ENCODE peak calls at places on chromosomes 6 and 20, in four cellular contexts. One of them, this sample, is unnamed.
A peak's percentile ranks its signal among the peaks of the same experiment; 100 is the strongest.

GRCh38 chr6:35092362-35093117 is 48.6 kb downstream of the TCP11 start:
- DNase-seq in RPMI7951: peak; percentile 92
- DNase-seq in IMR-90: peak; percentile 79
- DNase-seq in coronary artery: peak; percentile 79
- DNase-seq in this sample: no peak

GRCh38 chr6:69390125-69390524 is 406.7 kb downstream of the LMBRD1 start:
- DNase-seq in coronary artery: no peak
- DNase-seq in RPMI7951: no peak
- DNase-seq in IMR-90: no peak
- DNase-seq in this sample: no peak

GRCh38 chr20:59221049-59221748 is 57.6 kb downstream of the ZNF831 start:
- DNase-seq in RPMI7951: peak; percentile 28
- DNase-seq in coronary artery: no peak
- DNase-seq in IMR-90: no peak
- DNase-seq in this sample: no peak

GRCh38 chr6:138129190-138129589 is 22.0 kb upstream of the PERP start:
- DNase-seq in IMR-90: no peak
- DNase-seq in RPMI7951: no peak
- DNase-seq in coronary artery: no peak
- DNase-seq in this sample: no peak

GRCh38 chr20:62352402-62353288 is 14.5 kb downstream of the LAMA5 start:
- DNase-seq in coronary artery: peak; percentile 93
- DNase-seq in RPMI7951: peak; percentile 54
- DNase-seq in IMR-90: no peak
- DNase-seq in this sample: no peak

GRCh38 chr6:136095961-136096360 is 154.2 kb downstream of the MTFR2 start:
- DNase-seq in RPMI7951: no peak
- DNase-seq in IMR-90: no peak
- DNase-seq in coronary artery: no peak
- DNase-seq in this sample: no peak

GRCh38 chr6:73774311-73774766 is 78.3 kb downstream of the CD109 start:
- DNase-seq in coronary artery: no peak
- DNase-seq in RPMI7951: peak; percentile 97
- DNase-seq in IMR-90: peak; percentile 88
- DNase-seq in this sample: no peak

GRCh38 chr20:47610247-47610944 is 108.7 kb downstream of the NCOA3 start:
- DNase-seq in IMR-90: peak; percentile 92
- DNase-seq in RPMI7951: peak; percentile 84
- DNase-seq in coronary artery: no peak
- DNase-seq in this sample: no peak

GRCh38 chr6:45049188-45049843 is 278.8 kb upstream of the RUNX2 start:
- DNase-seq in IMR-90: peak; percentile 28
- DNase-seq in coronary artery: no peak
- DNase-seq in RPMI7951: peak; percentile 55
- DNase-seq in this sample: no peak

GRCh38 chr20:13338999-13339411 is 117.9 kb downstream of the ISM1 start:
- DNase-seq in coronary artery: no peak
- DNase-seq in IMR-90: no peak
- DNase-seq in RPMI7951: peak; percentile 33
- DNase-seq in this sample: no peak

GRCh38 chr6:52328721-52329120 is 33.2 kb upstream of the PAQR8 start:
- DNase-seq in IMR-90: no peak
- DNase-seq in RPMI7951: no peak
- DNase-seq in coronary artery: no peak
- DNase-seq in this sample: no peak

GRCh38 chr6:22113046-22113766 is 183.6 kb downstream of the PRL start:
- DNase-seq in IMR-90: peak; percentile 100
- DNase-seq in RPMI7951: peak; percentile 85
- DNase-seq in coronary artery: no peak
- DNase-seq in this sample: no peak

GRCh38 chr6:23176883-23177282 is 607.5 kb downstream of the HDGFL1 start:
- DNase-seq in coronary artery: no peak
- DNase-seq in IMR-90: no peak
- DNase-seq in RPMI7951: peak; percentile 81
- DNase-seq in this sample: no peak

GRCh38 chr6:37674161-37674560 is 23.5 kb downstream of the MDGA1 start:
- DNase-seq in IMR-90: no peak
- DNase-seq in RPMI7951: peak; percentile 41
- DNase-seq in coronary artery: no peak
- DNase-seq in this sample: no peak

GRCh38 chr20:63708301-63709148 is 686 bp downstream of the ZGPAT start:
- DNase-seq in RPMI7951: no peak
- DNase-seq in IMR-90: no peak
- DNase-seq in coronary artery: peak; percentile 74
- DNase-seq in this sample: no peak

GRCh38 chr20:53621482-53622246 is 28.0 kb upstream of the ZNF217 start:
- DNase-seq in coronary artery: peak; percentile 81
- DNase-seq in IMR-90: peak; percentile 82
- DNase-seq in RPMI7951: peak; percentile 87
- DNase-seq in this sample: peak; percentile 94

GRCh38 chr20:56217820-56218219 is 30.7 kb upstream of the MC3R start:
- DNase-seq in coronary artery: no peak
- DNase-seq in RPMI7951: no peak
- DNase-seq in IMR-90: no peak
- DNase-seq in this sample: no peak

GRCh38 chr20:53100476-53100911 is 128.3 kb downstream of the TSHZ2 start:
- DNase-seq in coronary artery: no peak
- DNase-seq in RPMI7951: no peak
- DNase-seq in IMR-90: no peak
- DNase-seq in this sample: no peak

GRCh38 chr20:57387945-57388351 is 3.2 kb upstream of the RBM38 start:
- DNase-seq in coronary artery: no peak
- DNase-seq in IMR-90: no peak
- DNase-seq in RPMI7951: no peak
- DNase-seq in this sample: no peak

GRCh38 chr6:109428889-109429477 is 11.4 kb downstream of the PPIL6 start:
- DNase-seq in coronary artery: no peak
- DNase-seq in IMR-90: peak; percentile 74
- DNase-seq in RPMI7951: peak; percentile 30
- DNase-seq in this sample: no peak

GRCh38 chr6:149503276-149503675 is 18.5 kb upstream of the ZC3H12D start:
- DNase-seq in RPMI7951: no peak
- DNase-seq in IMR-90: no peak
- DNase-seq in coronary artery: no peak
- DNase-seq in this sample: no peak

GRCh38 chr6:38567436-38567835 is 72.3 kb downstream of the BTBD9 start:
- DNase-seq in IMR-90: peak; percentile 93
- DNase-seq in coronary artery: peak; percentile 76
- DNase-seq in RPMI7951: peak; percentile 73
- DNase-seq in this sample: no peak

GRCh38 chr6:134446901-134447300 is 129.0 kb upstream of the SGK1 start:
- DNase-seq in RPMI7951: no peak
- DNase-seq in coronary artery: no peak
- DNase-seq in IMR-90: peak; percentile 43
- DNase-seq in this sample: no peak

GRCh38 chr6:123965894-123966293 is 162.2 kb downstream of the NKAIN2 start:
- DNase-seq in coronary artery: no peak
- DNase-seq in IMR-90: peak; percentile 23
- DNase-seq in RPMI7951: no peak
- DNase-seq in this sample: no peak

GRCh38 chr20:3592931-3593330 is 70.3 kb downstream of the GFRA4 start:
- DNase-seq in IMR-90: no peak
- DNase-seq in RPMI7951: no peak
- DNase-seq in coronary artery: no peak
- DNase-seq in this sample: no peak

GRCh38 chr6:152815230-152815922 is 64.8 kb downstream of the VIP start:
- DNase-seq in coronary artery: no peak
- DNase-seq in RPMI7951: no peak
- DNase-seq in IMR-90: no peak
- DNase-seq in this sample: no peak

GRCh38 chr6:168179702-168180382 is 100.8 kb upstream of the FRMD1 start:
- DNase-seq in RPMI7951: no peak
- DNase-seq in IMR-90: no peak
- DNase-seq in coronary artery: no peak
- DNase-seq in this sample: peak; percentile 72

GRCh38 chr20:38165089-38165965 is at the start of gene TGM2:
- DNase-seq in coronary artery: peak; percentile 91
- DNase-seq in RPMI7951: peak; percentile 92
- DNase-seq in IMR-90: peak; percentile 69
- DNase-seq in this sample: no peak

GRCh38 chr6:73028893-73029450 is 196.3 kb downstream of the KHDC1L start:
- DNase-seq in RPMI7951: no peak
- DNase-seq in IMR-90: no peak
- DNase-seq in coronary artery: no peak
- DNase-seq in this sample: no peak

GRCh38 chr6:67630146-67630545 is 1004.9 kb upstream of the ADGRB3 start:
- DNase-seq in coronary artery: no peak
- DNase-seq in IMR-90: peak; percentile 74
- DNase-seq in RPMI7951: peak; percentile 2
- DNase-seq in this sample: no peak

GRCh38 chr6:136213853-136214252 is 36.3 kb downstream of the MTFR2 start:
- DNase-seq in RPMI7951: no peak
- DNase-seq in coronary artery: no peak
- DNase-seq in IMR-90: no peak
- DNase-seq in this sample: no peak

GRCh38 chr6:134813146-134813545 is 136.8 kb downstream of the ALDH8A1 start:
- DNase-seq in RPMI7951: peak; percentile 44
- DNase-seq in coronary artery: no peak
- DNase-seq in IMR-90: peak; percentile 67
- DNase-seq in this sample: no peak

GRCh38 chr6:548091-548490 is 108.8 kb downstream of the HUS1B start:
- DNase-seq in IMR-90: no peak
- DNase-seq in RPMI7951: no peak
- DNase-seq in coronary artery: no peak
- DNase-seq in this sample: no peak

GRCh38 chr6:125124250-125124777 is 29.3 kb upstream of the TPD52L1 start:
- DNase-seq in coronary artery: no peak
- DNase-seq in IMR-90: no peak
- DNase-seq in RPMI7951: peak; percentile 79
- DNase-seq in this sample: no peak

GRCh38 chr6:3782876-3783832 is 31.6 kb upstream of the PXDC1 start:
- DNase-seq in coronary artery: no peak
- DNase-seq in RPMI7951: no peak
- DNase-seq in IMR-90: peak; percentile 65
- DNase-seq in this sample: no peak

GRCh38 chr20:56893206-56893605 is 264.1 kb downstream of the TFAP2C start:
- DNase-seq in RPMI7951: peak; percentile 25
- DNase-seq in IMR-90: no peak
- DNase-seq in coronary artery: no peak
- DNase-seq in this sample: no peak

GRCh38 chr6:37109714-37110454 is 60.1 kb upstream of the PIM1 start:
- DNase-seq in IMR-90: no peak
- DNase-seq in RPMI7951: no peak
- DNase-seq in coronary artery: no peak
- DNase-seq in this sample: no peak

GRCh38 chr6:30578051-30578450 is 6.8 kb downstream of the ABCF1 start:
- DNase-seq in IMR-90: no peak
- DNase-seq in RPMI7951: no peak
- DNase-seq in coronary artery: no peak
- DNase-seq in this sample: no peak

GRCh38 chr6:9481292-9482029 is 933.4 kb downstream of the TFAP2A start:
- DNase-seq in IMR-90: peak; percentile 79
- DNase-seq in coronary artery: no peak
- DNase-seq in RPMI7951: peak; percentile 75
- DNase-seq in this sample: no peak